ENCODE peak calls at places on chromosomes 3 and 15, in six cellular contexts. Q is aorta, G is mucosa of descending colon, R is AG04450, A is HCEC 1CT, Z is NCI-H446. U is an unnamed sample.

GRCh38 chr15:100229181-100230163 is 112.3 kb downstream of the ADAMTS17 start:
- DNase-seq in R (no peak), G (no peak), Z (no peak), Q (no peak), A (no peak), U (no peak)

GRCh38 chr3:10142707-10143560 is 1.4 kb downstream of the VHL start:
- DNase-seq in G (no peak), Q (no peak), Z (no peak), R (no peak), A (no peak), U (no peak)

GRCh38 chr3:138511990-138512389 is 77.6 kb downstream of the ESYT3 start:
- DNase-seq in Q (no peak), A (no peak), R (no peak), G (no peak), Z (no peak), U (no peak)

GRCh38 chr3:55591893-55592292 is 104.8 kb upstream of the WNT5A start:
- DNase-seq in A (no peak), G (no peak), Q (no peak), R (no peak), Z (no peak), U (no peak)

GRCh38 chr15:92118162-92118935 is 264.8 kb downstream of the SLCO3A1 start:
- DNase-seq in Z (no peak), Q (no peak), R (no peak), A (peak), G (no peak), U (no peak)

GRCh38 chr3:165195628-165196576 is at the start of gene SLITRK3:
- DNase-seq in R (no peak), Z (no peak), G (no peak), Q (peak), A (no peak), U (no peak)

GRCh38 chr3:127674793-127675189 is 2.0 kb downstream of the ABTB1 start:
- DNase-seq in R (no peak), Z (no peak), Q (peak), A (no peak), G (peak), U (peak)

GRCh38 chr3:194871143-194871863 is 185.6 kb downstream of the FAM43A start:
- DNase-seq in Z (peak), G (peak), A (peak), Q (peak), R (peak), U (no peak)

GRCh38 chr3:188905580-188905979 is 266.2 kb upstream of the TPRG1 start:
- DNase-seq in G (no peak), Z (no peak), R (no peak), A (no peak), Q (no peak), U (no peak)

GRCh38 chr3:174355505-174355904 is 503.6 kb upstream of the NAALADL2 start:
- DNase-seq in Q (no peak), R (no peak), A (peak), G (peak), Z (peak), U (no peak)

GRCh38 chr15:50718700-50719125 is 32.1 kb upstream of the TRPM7 start:
- DNase-seq in R (no peak), Q (no peak), A (no peak), Z (no peak), G (no peak), U (no peak)

GRCh38 chr3:88149146-88149515 is 628 bp upstream of the C3orf38 start:
- DNase-seq in A (no peak), R (no peak), Z (peak), Q (no peak), G (no peak), U (no peak)

GRCh38 chr3:134388748-134389485 is 14.7 kb upstream of the AMOTL2 start:
- DNase-seq in Z (no peak), A (no peak), R (no peak), G (no peak), Q (no peak), U (no peak)

GRCh38 chr3:31724144-31724543 is 191.4 kb downstream of the STT3B start:
- DNase-seq in G (no peak), Q (no peak), Z (no peak), R (no peak), A (no peak), U (no peak)

GRCh38 chr3:61547625-61548024 is 13.7 kb upstream of the PTPRG start:
- DNase-seq in Z (no peak), R (no peak), G (no peak), A (no peak), Q (no peak), U (no peak)

GRCh38 chr3:131731709-131732108 is 228.9 kb upstream of the MRPL3 start:
- DNase-seq in G (no peak), R (no peak), Q (no peak), Z (no peak), A (no peak), U (no peak)

GRCh38 chr15:64828985-64829384 is 3.5 kb upstream of the PIF1 start:
- DNase-seq in Z (no peak), Q (no peak), R (no peak), G (no peak), A (peak), U (no peak)

GRCh38 chr15:40941528-40942336 is 11.5 kb upstream of the CHAC1 start:
- DNase-seq in R (peak), A (peak), Z (peak), G (peak), Q (peak), U (peak)

GRCh38 chr15:38991126-38991525 is 426.5 kb upstream of the RASGRP1 start:
- DNase-seq in A (peak), G (peak), Q (no peak), Z (peak), R (no peak), U (no peak)

GRCh38 chr3:195052939-195053338 is 218.0 kb downstream of the XXYLT1 start:
- DNase-seq in A (no peak), R (no peak), Q (peak), Z (no peak), G (no peak), U (no peak)

GRCh38 chr3:162332344-162332743 is 835.7 kb downstream of the OTOL1 start:
- DNase-seq in Q (no peak), Z (no peak), R (no peak), G (no peak), A (no peak), U (no peak)

GRCh38 chr3:119294889-119295769 is 946 bp downstream of the ARHGAP31 start:
- DNase-seq in Q (no peak), A (peak), Z (peak), G (peak), R (no peak), U (no peak)

GRCh38 chr15:93829115-93829849 is 402.1 kb upstream of the MCTP2 start:
- DNase-seq in Q (no peak), Z (no peak), G (no peak), A (no peak), R (peak), U (no peak)